ENCODE peak calls at places on chromosome 22, in nine cellular contexts. One of them, this sample, is unnamed.
A peak's percentile ranks its signal among the peaks of the same experiment; 100 is the strongest.

GRCh38 chr22:38850941-38851849 is 7.4 kb upstream of the NPTXR start:
- DNase-seq in stimulated activated CD4-positive, alpha-beta T cell treated with anti-CD3 and anti-CD28 coated beads, Interleukin-1b, Interleukin-23, amount 100 ng/mL, for 24 hours: no peak
- DNase-seq in suprapubic skin: no peak
- DNase-seq in PC-9: peak; percentile 82
- DNase-seq in NCI-H524 treated with DMSO at 0.1 percent for 48 hours: no peak
- DNase-seq in dorsolateral prefrontal cortex: no peak
- DNase-seq in activated T-helper 1 cell treated with anti-CD3 and anti-CD28 coated beads, Interleukin-12 subunit alpha, Interleukin-12 subunit beta, Interleukin-2, Interleukin-4 antibody, amounts not matched to agents 30 ng/mL and 10 ng/mL and 1 ng/mL, durations not matched to agents 14 hours and 24 hours and 36 hours: no peak
- DNase-seq in fibroblast of lung: peak; percentile 59
- DNase-seq in Right ventricle myocardium superior: peak; percentile 17
- DNase-seq in this sample: no peak

GRCh38 chr22:49951001-49951677 is 9.4 kb upstream of the PIM3 start:
- DNase-seq in fibroblast of lung: no peak
- DNase-seq in Right ventricle myocardium superior: no peak
- DNase-seq in stimulated activated CD4-positive, alpha-beta T cell treated with anti-CD3 and anti-CD28 coated beads, Interleukin-1b, Interleukin-23, amount 100 ng/mL, for 24 hours: peak; percentile 40
- DNase-seq in activated T-helper 1 cell treated with anti-CD3 and anti-CD28 coated beads, Interleukin-12 subunit alpha, Interleukin-12 subunit beta, Interleukin-2, Interleukin-4 antibody, amounts not matched to agents 30 ng/mL and 10 ng/mL and 1 ng/mL, durations not matched to agents 14 hours and 24 hours and 36 hours: no peak
- DNase-seq in PC-9: peak; percentile 88
- DNase-seq in dorsolateral prefrontal cortex: no peak
- DNase-seq in NCI-H524 treated with DMSO at 0.1 percent for 48 hours: no peak
- DNase-seq in suprapubic skin: no peak
- DNase-seq in this sample: no peak

GRCh38 chr22:42134033-42135020 is 3.7 kb upstream of the CYP2D6 start:
- DNase-seq in Right ventricle myocardium superior: no peak
- DNase-seq in fibroblast of lung: no peak
- DNase-seq in NCI-H524 treated with DMSO at 0.1 percent for 48 hours: no peak
- DNase-seq in dorsolateral prefrontal cortex: no peak
- DNase-seq in stimulated activated CD4-positive, alpha-beta T cell treated with anti-CD3 and anti-CD28 coated beads, Interleukin-1b, Interleukin-23, amount 100 ng/mL, for 24 hours: no peak
- DNase-seq in suprapubic skin: no peak
- DNase-seq in PC-9: no peak
- DNase-seq in activated T-helper 1 cell treated with anti-CD3 and anti-CD28 coated beads, Interleukin-12 subunit alpha, Interleukin-12 subunit beta, Interleukin-2, Interleukin-4 antibody, amounts not matched to agents 30 ng/mL and 10 ng/mL and 1 ng/mL, durations not matched to agents 14 hours and 24 hours and 36 hours: no peak
- DNase-seq in this sample: no peak

GRCh38 chr22:44108806-44109385 is 71.8 kb upstream of the PARVG start:
- DNase-seq in dorsolateral prefrontal cortex: no peak
- DNase-seq in fibroblast of lung: no peak
- DNase-seq in NCI-H524 treated with DMSO at 0.1 percent for 48 hours: no peak
- DNase-seq in stimulated activated CD4-positive, alpha-beta T cell treated with anti-CD3 and anti-CD28 coated beads, Interleukin-1b, Interleukin-23, amount 100 ng/mL, for 24 hours: no peak
- DNase-seq in Right ventricle myocardium superior: peak; percentile 7
- DNase-seq in suprapubic skin: no peak
- DNase-seq in activated T-helper 1 cell treated with anti-CD3 and anti-CD28 coated beads, Interleukin-12 subunit alpha, Interleukin-12 subunit beta, Interleukin-2, Interleukin-4 antibody, amounts not matched to agents 30 ng/mL and 10 ng/mL and 1 ng/mL, durations not matched to agents 14 hours and 24 hours and 36 hours: no peak
- DNase-seq in PC-9: no peak
- DNase-seq in this sample: no peak

GRCh38 chr22:40156001-40156516 is 21.7 kb upstream of the TNRC6B start:
- DNase-seq in activated T-helper 1 cell treated with anti-CD3 and anti-CD28 coated beads, Interleukin-12 subunit alpha, Interleukin-12 subunit beta, Interleukin-2, Interleukin-4 antibody, amounts not matched to agents 30 ng/mL and 10 ng/mL and 1 ng/mL, durations not matched to agents 14 hours and 24 hours and 36 hours: no peak
- DNase-seq in NCI-H524 treated with DMSO at 0.1 percent for 48 hours: no peak
- DNase-seq in stimulated activated CD4-positive, alpha-beta T cell treated with anti-CD3 and anti-CD28 coated beads, Interleukin-1b, Interleukin-23, amount 100 ng/mL, for 24 hours: no peak
- DNase-seq in dorsolateral prefrontal cortex: no peak
- DNase-seq in fibroblast of lung: peak; percentile 78
- DNase-seq in suprapubic skin: no peak
- DNase-seq in PC-9: peak; percentile 98
- DNase-seq in Right ventricle myocardium superior: no peak
- DNase-seq in this sample: peak; percentile 82

GRCh38 chr22:21928048-21928447 is 24.6 kb downstream of the PPM1F start:
- DNase-seq in PC-9: no peak
- DNase-seq in fibroblast of lung: no peak
- DNase-seq in suprapubic skin: no peak
- DNase-seq in stimulated activated CD4-positive, alpha-beta T cell treated with anti-CD3 and anti-CD28 coated beads, Interleukin-1b, Interleukin-23, amount 100 ng/mL, for 24 hours: no peak
- DNase-seq in Right ventricle myocardium superior: no peak
- DNase-seq in activated T-helper 1 cell treated with anti-CD3 and anti-CD28 coated beads, Interleukin-12 subunit alpha, Interleukin-12 subunit beta, Interleukin-2, Interleukin-4 antibody, amounts not matched to agents 30 ng/mL and 10 ng/mL and 1 ng/mL, durations not matched to agents 14 hours and 24 hours and 36 hours: no peak
- DNase-seq in dorsolateral prefrontal cortex: no peak
- DNase-seq in NCI-H524 treated with DMSO at 0.1 percent for 48 hours: no peak
- DNase-seq in this sample: no peak

GRCh38 chr22:41343300-41343699 is 38.4 kb upstream of the TEF start:
- DNase-seq in PC-9: no peak
- DNase-seq in fibroblast of lung: no peak
- DNase-seq in NCI-H524 treated with DMSO at 0.1 percent for 48 hours: no peak
- DNase-seq in dorsolateral prefrontal cortex: no peak
- DNase-seq in activated T-helper 1 cell treated with anti-CD3 and anti-CD28 coated beads, Interleukin-12 subunit alpha, Interleukin-12 subunit beta, Interleukin-2, Interleukin-4 antibody, amounts not matched to agents 30 ng/mL and 10 ng/mL and 1 ng/mL, durations not matched to agents 14 hours and 24 hours and 36 hours: no peak
- DNase-seq in stimulated activated CD4-positive, alpha-beta T cell treated with anti-CD3 and anti-CD28 coated beads, Interleukin-1b, Interleukin-23, amount 100 ng/mL, for 24 hours: no peak
- DNase-seq in Right ventricle myocardium superior: no peak
- DNase-seq in suprapubic skin: no peak
- DNase-seq in this sample: no peak

GRCh38 chr22:22928666-22929380 is 41.2 kb downstream of the IGLL5 start:
- DNase-seq in fibroblast of lung: peak; percentile 27
- DNase-seq in dorsolateral prefrontal cortex: no peak
- DNase-seq in NCI-H524 treated with DMSO at 0.1 percent for 48 hours: no peak
- DNase-seq in suprapubic skin: no peak
- DNase-seq in stimulated activated CD4-positive, alpha-beta T cell treated with anti-CD3 and anti-CD28 coated beads, Interleukin-1b, Interleukin-23, amount 100 ng/mL, for 24 hours: peak; percentile 7
- DNase-seq in PC-9: no peak
- DNase-seq in Right ventricle myocardium superior: no peak
- DNase-seq in activated T-helper 1 cell treated with anti-CD3 and anti-CD28 coated beads, Interleukin-12 subunit alpha, Interleukin-12 subunit beta, Interleukin-2, Interleukin-4 antibody, amounts not matched to agents 30 ng/mL and 10 ng/mL and 1 ng/mL, durations not matched to agents 14 hours and 24 hours and 36 hours: peak; percentile 75
- DNase-seq in this sample: no peak

GRCh38 chr22:31173386-31174145 is 13.6 kb downstream of the RNF185 start:
- DNase-seq in suprapubic skin: no peak
- DNase-seq in Right ventricle myocardium superior: no peak
- DNase-seq in PC-9: peak; percentile 87
- DNase-seq in fibroblast of lung: peak; percentile 81
- DNase-seq in activated T-helper 1 cell treated with anti-CD3 and anti-CD28 coated beads, Interleukin-12 subunit alpha, Interleukin-12 subunit beta, Interleukin-2, Interleukin-4 antibody, amounts not matched to agents 30 ng/mL and 10 ng/mL and 1 ng/mL, durations not matched to agents 14 hours and 24 hours and 36 hours: no peak
- DNase-seq in stimulated activated CD4-positive, alpha-beta T cell treated with anti-CD3 and anti-CD28 coated beads, Interleukin-1b, Interleukin-23, amount 100 ng/mL, for 24 hours: no peak
- DNase-seq in dorsolateral prefrontal cortex: no peak
- DNase-seq in NCI-H524 treated with DMSO at 0.1 percent for 48 hours: no peak
- DNase-seq in this sample: peak; percentile 26

GRCh38 chr22:48226026-48227013 is 1463.9 kb downstream of the TBC1D22A start:
- DNase-seq in activated T-helper 1 cell treated with anti-CD3 and anti-CD28 coated beads, Interleukin-12 subunit alpha, Interleukin-12 subunit beta, Interleukin-2, Interleukin-4 antibody, amounts not matched to agents 30 ng/mL and 10 ng/mL and 1 ng/mL, durations not matched to agents 14 hours and 24 hours and 36 hours: no peak
- DNase-seq in stimulated activated CD4-positive, alpha-beta T cell treated with anti-CD3 and anti-CD28 coated beads, Interleukin-1b, Interleukin-23, amount 100 ng/mL, for 24 hours: no peak
- DNase-seq in suprapubic skin: no peak
- DNase-seq in dorsolateral prefrontal cortex: no peak
- DNase-seq in PC-9: no peak
- DNase-seq in fibroblast of lung: no peak
- DNase-seq in Right ventricle myocardium superior: no peak
- DNase-seq in NCI-H524 treated with DMSO at 0.1 percent for 48 hours: no peak
- DNase-seq in this sample: no peak

GRCh38 chr22:50114221-50114981 is 24.6 kb downstream of the MOV10L1 start:
- DNase-seq in fibroblast of lung: peak; percentile 81
- DNase-seq in stimulated activated CD4-positive, alpha-beta T cell treated with anti-CD3 and anti-CD28 coated beads, Interleukin-1b, Interleukin-23, amount 100 ng/mL, for 24 hours: no peak
- DNase-seq in dorsolateral prefrontal cortex: no peak
- DNase-seq in suprapubic skin: peak; percentile 65
- DNase-seq in PC-9: no peak
- DNase-seq in Right ventricle myocardium superior: no peak
- DNase-seq in activated T-helper 1 cell treated with anti-CD3 and anti-CD28 coated beads, Interleukin-12 subunit alpha, Interleukin-12 subunit beta, Interleukin-2, Interleukin-4 antibody, amounts not matched to agents 30 ng/mL and 10 ng/mL and 1 ng/mL, durations not matched to agents 14 hours and 24 hours and 36 hours: no peak
- DNase-seq in NCI-H524 treated with DMSO at 0.1 percent for 48 hours: no peak
- DNase-seq in this sample: no peak

GRCh38 chr22:18103527-18104269 is 6.9 kb upstream of the TUBA8 start:
- DNase-seq in NCI-H524 treated with DMSO at 0.1 percent for 48 hours: no peak
- DNase-seq in dorsolateral prefrontal cortex: no peak
- DNase-seq in activated T-helper 1 cell treated with anti-CD3 and anti-CD28 coated beads, Interleukin-12 subunit alpha, Interleukin-12 subunit beta, Interleukin-2, Interleukin-4 antibody, amounts not matched to agents 30 ng/mL and 10 ng/mL and 1 ng/mL, durations not matched to agents 14 hours and 24 hours and 36 hours: no peak
- DNase-seq in suprapubic skin: no peak
- DNase-seq in fibroblast of lung: no peak
- DNase-seq in stimulated activated CD4-positive, alpha-beta T cell treated with anti-CD3 and anti-CD28 coated beads, Interleukin-1b, Interleukin-23, amount 100 ng/mL, for 24 hours: no peak
- DNase-seq in Right ventricle myocardium superior: no peak
- DNase-seq in PC-9: no peak
- DNase-seq in this sample: no peak

GRCh38 chr22:46031965-46032851 is 55.2 kb upstream of the WNT7B start:
- DNase-seq in activated T-helper 1 cell treated with anti-CD3 and anti-CD28 coated beads, Interleukin-12 subunit alpha, Interleukin-12 subunit beta, Interleukin-2, Interleukin-4 antibody, amounts not matched to agents 30 ng/mL and 10 ng/mL and 1 ng/mL, durations not matched to agents 14 hours and 24 hours and 36 hours: no peak
- DNase-seq in stimulated activated CD4-positive, alpha-beta T cell treated with anti-CD3 and anti-CD28 coated beads, Interleukin-1b, Interleukin-23, amount 100 ng/mL, for 24 hours: no peak
- DNase-seq in fibroblast of lung: no peak
- DNase-seq in Right ventricle myocardium superior: peak; percentile 29
- DNase-seq in PC-9: no peak
- DNase-seq in dorsolateral prefrontal cortex: peak; percentile 28
- DNase-seq in NCI-H524 treated with DMSO at 0.1 percent for 48 hours: no peak
- DNase-seq in suprapubic skin: peak; percentile 75
- DNase-seq in this sample: no peak

GRCh38 chr22:32660292-32660691 is 141.2 kb upstream of the TIMP3 start:
- DNase-seq in fibroblast of lung: peak; percentile 71
- DNase-seq in activated T-helper 1 cell treated with anti-CD3 and anti-CD28 coated beads, Interleukin-12 subunit alpha, Interleukin-12 subunit beta, Interleukin-2, Interleukin-4 antibody, amounts not matched to agents 30 ng/mL and 10 ng/mL and 1 ng/mL, durations not matched to agents 14 hours and 24 hours and 36 hours: peak; percentile 32
- DNase-seq in suprapubic skin: no peak
- DNase-seq in Right ventricle myocardium superior: peak; percentile 82
- DNase-seq in dorsolateral prefrontal cortex: peak; percentile 63
- DNase-seq in PC-9: no peak
- DNase-seq in stimulated activated CD4-positive, alpha-beta T cell treated with anti-CD3 and anti-CD28 coated beads, Interleukin-1b, Interleukin-23, amount 100 ng/mL, for 24 hours: peak; percentile 24
- DNase-seq in NCI-H524 treated with DMSO at 0.1 percent for 48 hours: peak; percentile 6
- DNase-seq in this sample: peak; percentile 13

GRCh38 chr22:36352775-36353507 is 34.8 kb downstream of the MYH9 start:
- DNase-seq in fibroblast of lung: peak; percentile 93
- DNase-seq in activated T-helper 1 cell treated with anti-CD3 and anti-CD28 coated beads, Interleukin-12 subunit alpha, Interleukin-12 subunit beta, Interleukin-2, Interleukin-4 antibody, amounts not matched to agents 30 ng/mL and 10 ng/mL and 1 ng/mL, durations not matched to agents 14 hours and 24 hours and 36 hours: no peak
- DNase-seq in dorsolateral prefrontal cortex: no peak
- DNase-seq in stimulated activated CD4-positive, alpha-beta T cell treated with anti-CD3 and anti-CD28 coated beads, Interleukin-1b, Interleukin-23, amount 100 ng/mL, for 24 hours: no peak
- DNase-seq in NCI-H524 treated with DMSO at 0.1 percent for 48 hours: no peak
- DNase-seq in PC-9: no peak
- DNase-seq in Right ventricle myocardium superior: peak; percentile 79
- DNase-seq in suprapubic skin: no peak
- DNase-seq in this sample: no peak

GRCh38 chr22:41417622-41418390 is 28.8 kb downstream of the TOB2 start:
- DNase-seq in dorsolateral prefrontal cortex: peak; percentile 97
- DNase-seq in stimulated activated CD4-positive, alpha-beta T cell treated with anti-CD3 and anti-CD28 coated beads, Interleukin-1b, Interleukin-23, amount 100 ng/mL, for 24 hours: no peak
- DNase-seq in fibroblast of lung: peak; percentile 39
- DNase-seq in Right ventricle myocardium superior: peak; percentile 95
- DNase-seq in suprapubic skin: peak; percentile 91
- DNase-seq in PC-9: no peak
- DNase-seq in activated T-helper 1 cell treated with anti-CD3 and anti-CD28 coated beads, Interleukin-12 subunit alpha, Interleukin-12 subunit beta, Interleukin-2, Interleukin-4 antibody, amounts not matched to agents 30 ng/mL and 10 ng/mL and 1 ng/mL, durations not matched to agents 14 hours and 24 hours and 36 hours: no peak
- DNase-seq in NCI-H524 treated with DMSO at 0.1 percent for 48 hours: no peak
- DNase-seq in this sample: peak; percentile 95

GRCh38 chr22:25282346-25282670 is 62.9 kb downstream of the CRYBB2 start:
- DNase-seq in suprapubic skin: no peak
- DNase-seq in activated T-helper 1 cell treated with anti-CD3 and anti-CD28 coated beads, Interleukin-12 subunit alpha, Interleukin-12 subunit beta, Interleukin-2, Interleukin-4 antibody, amounts not matched to agents 30 ng/mL and 10 ng/mL and 1 ng/mL, durations not matched to agents 14 hours and 24 hours and 36 hours: no peak
- DNase-seq in fibroblast of lung: no peak
- DNase-seq in stimulated activated CD4-positive, alpha-beta T cell treated with anti-CD3 and anti-CD28 coated beads, Interleukin-1b, Interleukin-23, amount 100 ng/mL, for 24 hours: no peak
- DNase-seq in Right ventricle myocardium superior: no peak
- DNase-seq in PC-9: no peak
- DNase-seq in NCI-H524 treated with DMSO at 0.1 percent for 48 hours: no peak
- DNase-seq in dorsolateral prefrontal cortex: no peak
- DNase-seq in this sample: no peak

GRCh38 chr22:30607939-30608338 is 965 bp downstream of the TCN2 start:
- DNase-seq in dorsolateral prefrontal cortex: no peak
- DNase-seq in activated T-helper 1 cell treated with anti-CD3 and anti-CD28 coated beads, Interleukin-12 subunit alpha, Interleukin-12 subunit beta, Interleukin-2, Interleukin-4 antibody, amounts not matched to agents 30 ng/mL and 10 ng/mL and 1 ng/mL, durations not matched to agents 14 hours and 24 hours and 36 hours: no peak
- DNase-seq in stimulated activated CD4-positive, alpha-beta T cell treated with anti-CD3 and anti-CD28 coated beads, Interleukin-1b, Interleukin-23, amount 100 ng/mL, for 24 hours: no peak
- DNase-seq in NCI-H524 treated with DMSO at 0.1 percent for 48 hours: no peak
- DNase-seq in suprapubic skin: no peak
- DNase-seq in PC-9: no peak
- DNase-seq in Right ventricle myocardium superior: no peak
- DNase-seq in fibroblast of lung: no peak
- DNase-seq in this sample: no peak

GRCh38 chr22:45083659-45084305 is 74.0 kb upstream of the PHF21B start:
- DNase-seq in suprapubic skin: no peak
- DNase-seq in activated T-helper 1 cell treated with anti-CD3 and anti-CD28 coated beads, Interleukin-12 subunit alpha, Interleukin-12 subunit beta, Interleukin-2, Interleukin-4 antibody, amounts not matched to agents 30 ng/mL and 10 ng/mL and 1 ng/mL, durations not matched to agents 14 hours and 24 hours and 36 hours: no peak
- DNase-seq in stimulated activated CD4-positive, alpha-beta T cell treated with anti-CD3 and anti-CD28 coated beads, Interleukin-1b, Interleukin-23, amount 100 ng/mL, for 24 hours: no peak
- DNase-seq in fibroblast of lung: peak; percentile 43
- DNase-seq in NCI-H524 treated with DMSO at 0.1 percent for 48 hours: no peak
- DNase-seq in Right ventricle myocardium superior: no peak
- DNase-seq in dorsolateral prefrontal cortex: no peak
- DNase-seq in PC-9: no peak
- DNase-seq in this sample: no peak

GRCh38 chr22:21015051-21016006 is at the start of gene P2RX6:
- DNase-seq in PC-9: no peak
- DNase-seq in dorsolateral prefrontal cortex: peak; percentile 69
- DNase-seq in stimulated activated CD4-positive, alpha-beta T cell treated with anti-CD3 and anti-CD28 coated beads, Interleukin-1b, Interleukin-23, amount 100 ng/mL, for 24 hours: no peak
- DNase-seq in fibroblast of lung: no peak
- DNase-seq in Right ventricle myocardium superior: peak; percentile 72
- DNase-seq in activated T-helper 1 cell treated with anti-CD3 and anti-CD28 coated beads, Interleukin-12 subunit alpha, Interleukin-12 subunit beta, Interleukin-2, Interleukin-4 antibody, amounts not matched to agents 30 ng/mL and 10 ng/mL and 1 ng/mL, durations not matched to agents 14 hours and 24 hours and 36 hours: no peak
- DNase-seq in suprapubic skin: no peak
- DNase-seq in NCI-H524 treated with DMSO at 0.1 percent for 48 hours: no peak
- DNase-seq in this sample: peak; percentile 47

GRCh38 chr22:19723165-19723989 is at the start of gene GP1BB:
- DNase-seq in PC-9: no peak
- DNase-seq in activated T-helper 1 cell treated with anti-CD3 and anti-CD28 coated beads, Interleukin-12 subunit alpha, Interleukin-12 subunit beta, Interleukin-2, Interleukin-4 antibody, amounts not matched to agents 30 ng/mL and 10 ng/mL and 1 ng/mL, durations not matched to agents 14 hours and 24 hours and 36 hours: no peak
- DNase-seq in fibroblast of lung: no peak
- DNase-seq in stimulated activated CD4-positive, alpha-beta T cell treated with anti-CD3 and anti-CD28 coated beads, Interleukin-1b, Interleukin-23, amount 100 ng/mL, for 24 hours: no peak
- DNase-seq in Right ventricle myocardium superior: peak; percentile 79
- DNase-seq in suprapubic skin: no peak
- DNase-seq in NCI-H524 treated with DMSO at 0.1 percent for 48 hours: no peak
- DNase-seq in dorsolateral prefrontal cortex: no peak
- DNase-seq in this sample: no peak

GRCh38 chr22:45290410-45290936 is 5.7 kb downstream of the UPK3A start:
- DNase-seq in fibroblast of lung: peak; percentile 64
- DNase-seq in suprapubic skin: no peak
- DNase-seq in NCI-H524 treated with DMSO at 0.1 percent for 48 hours: peak; percentile 62
- DNase-seq in activated T-helper 1 cell treated with anti-CD3 and anti-CD28 coated beads, Interleukin-12 subunit alpha, Interleukin-12 subunit beta, Interleukin-2, Interleukin-4 antibody, amounts not matched to agents 30 ng/mL and 10 ng/mL and 1 ng/mL, durations not matched to agents 14 hours and 24 hours and 36 hours: no peak
- DNase-seq in dorsolateral prefrontal cortex: no peak
- DNase-seq in PC-9: peak; percentile 34
- DNase-seq in stimulated activated CD4-positive, alpha-beta T cell treated with anti-CD3 and anti-CD28 coated beads, Interleukin-1b, Interleukin-23, amount 100 ng/mL, for 24 hours: no peak
- DNase-seq in Right ventricle myocardium superior: peak; percentile 61
- DNase-seq in this sample: peak; percentile 90

GRCh38 chr22:32752868-32753520 is 48.5 kb upstream of the TIMP3 start:
- DNase-seq in activated T-helper 1 cell treated with anti-CD3 and anti-CD28 coated beads, Interleukin-12 subunit alpha, Interleukin-12 subunit beta, Interleukin-2, Interleukin-4 antibody, amounts not matched to agents 30 ng/mL and 10 ng/mL and 1 ng/mL, durations not matched to agents 14 hours and 24 hours and 36 hours: no peak
- DNase-seq in NCI-H524 treated with DMSO at 0.1 percent for 48 hours: no peak
- DNase-seq in fibroblast of lung: peak; percentile 80
- DNase-seq in PC-9: no peak
- DNase-seq in Right ventricle myocardium superior: peak; percentile 55
- DNase-seq in stimulated activated CD4-positive, alpha-beta T cell treated with anti-CD3 and anti-CD28 coated beads, Interleukin-1b, Interleukin-23, amount 100 ng/mL, for 24 hours: no peak
- DNase-seq in suprapubic skin: no peak
- DNase-seq in dorsolateral prefrontal cortex: no peak
- DNase-seq in this sample: no peak

GRCh38 chr22:32177221-32177765 is 18.2 kb upstream of the C22orf42 start:
- DNase-seq in NCI-H524 treated with DMSO at 0.1 percent for 48 hours: no peak
- DNase-seq in PC-9: no peak
- DNase-seq in fibroblast of lung: no peak
- DNase-seq in dorsolateral prefrontal cortex: no peak
- DNase-seq in stimulated activated CD4-positive, alpha-beta T cell treated with anti-CD3 and anti-CD28 coated beads, Interleukin-1b, Interleukin-23, amount 100 ng/mL, for 24 hours: no peak
- DNase-seq in activated T-helper 1 cell treated with anti-CD3 and anti-CD28 coated beads, Interleukin-12 subunit alpha, Interleukin-12 subunit beta, Interleukin-2, Interleukin-4 antibody, amounts not matched to agents 30 ng/mL and 10 ng/mL and 1 ng/mL, durations not matched to agents 14 hours and 24 hours and 36 hours: no peak
- DNase-seq in Right ventricle myocardium superior: no peak
- DNase-seq in suprapubic skin: peak; percentile 57
- DNase-seq in this sample: no peak

GRCh38 chr22:44887941-44888366 is 121.9 kb downstream of the PHF21B start:
- DNase-seq in NCI-H524 treated with DMSO at 0.1 percent for 48 hours: no peak
- DNase-seq in fibroblast of lung: no peak
- DNase-seq in stimulated activated CD4-positive, alpha-beta T cell treated with anti-CD3 and anti-CD28 coated beads, Interleukin-1b, Interleukin-23, amount 100 ng/mL, for 24 hours: no peak
- DNase-seq in dorsolateral prefrontal cortex: peak; percentile 31
- DNase-seq in activated T-helper 1 cell treated with anti-CD3 and anti-CD28 coated beads, Interleukin-12 subunit alpha, Interleukin-12 subunit beta, Interleukin-2, Interleukin-4 antibody, amounts not matched to agents 30 ng/mL and 10 ng/mL and 1 ng/mL, durations not matched to agents 14 hours and 24 hours and 36 hours: no peak
- DNase-seq in Right ventricle myocardium superior: no peak
- DNase-seq in PC-9: no peak
- DNase-seq in suprapubic skin: peak; percentile 34
- DNase-seq in this sample: no peak